ENCODE peak calls at places on chromosomes 1 and 21, in ten cellular contexts. Q is left ventricle myocardium inferior; U is stimulated activated CD4-positive, alpha-beta T cell treated with anti-CD3 and anti-CD28 coated beads, Interleukin-4, amount 100 ng/mL, for 24 hours; I is stimulated activated CD8-positive, alpha-beta memory T cell treated with anti-CD3 and anti-CD28 coated beads, Interleukin-15, amount 100 ng/mL, for 24 hours; H is cardiac fibroblast; S is IMR-90; L is lower leg skin; N is ELR; F is memory B cell; D is Calu3. B is an unnamed sample.

GRCh38 chr1:178774263-178774662 is 49.2 kb downstream of the RALGPS2 start:
- DNase-seq in Q (no peak), U (no peak), I (no peak), H (peak), S (peak), L (no peak), N (peak), F (no peak), D (no peak), B (no peak)

GRCh38 chr1:21707086-21707840 is 38.1 kb upstream of the RAP1GAP start:
- DNase-seq in Q (no peak), U (no peak), I (no peak), H (no peak), S (peak), L (no peak), N (no peak), F (no peak), D (no peak), B (no peak)

GRCh38 chr1:172815740-172816139 is 156.8 kb downstream of the FASLG start:
- DNase-seq in Q (no peak), U (no peak), I (no peak), H (peak), S (peak), L (no peak), N (no peak), F (no peak), D (no peak), B (no peak)

GRCh38 chr1:1832820-1833219 is 54.5 kb upstream of the NADK start:
- DNase-seq in Q (no peak), U (no peak), I (no peak), H (no peak), S (peak), L (no peak), N (peak), F (no peak), D (no peak), B (no peak)

GRCh38 chr1:167881069-167881468 is 32.9 kb downstream of the ADCY10 start:
- DNase-seq in Q (no peak), U (no peak), I (no peak), H (peak), S (peak), L (no peak), N (peak), F (no peak), D (no peak), B (no peak)

GRCh38 chr21:18155508-18156193 is 89.0 kb upstream of the CHODL start:
- DNase-seq in Q (no peak), U (no peak), I (no peak), H (peak), S (no peak), L (no peak), N (no peak), F (no peak), D (no peak), B (no peak)

GRCh38 chr1:16248603-16249534 is 11.9 kb upstream of the CPLANE2 start:
- DNase-seq in Q (peak), U (no peak), I (no peak), H (peak), S (peak), L (peak), N (peak), F (no peak), D (peak), B (no peak)

GRCh38 chr1:212838145-212838544 is 9.3 kb downstream of the SPATA45 start:
- DNase-seq in Q (no peak), U (no peak), I (no peak), H (no peak), S (no peak), L (no peak), N (no peak), F (no peak), D (peak), B (no peak)

GRCh38 chr21:43865471-43866181 is 603 bp downstream of the AGPAT3 start:
- DNase-seq in Q (peak), U (peak), I (peak), H (peak), S (peak), L (no peak), N (peak), F (peak), D (peak), B (peak)

GRCh38 chr1:71796044-71796443 is 486.3 kb downstream of the NEGR1 start:
- DNase-seq in Q (no peak), U (no peak), I (no peak), H (no peak), S (no peak), L (no peak), N (no peak), F (no peak), D (peak), B (no peak)

GRCh38 chr1:162548170-162548569 is 13.4 kb upstream of the UAP1 start:
- DNase-seq in Q (peak), U (no peak), I (no peak), H (peak), S (peak), L (peak), N (peak), F (no peak), D (no peak), B (no peak)

GRCh38 chr1:53693773-53694717 is 44.9 kb downstream of the GLIS1 start:
- DNase-seq in Q (no peak), U (no peak), I (no peak), H (no peak), S (peak), L (no peak), N (peak), F (no peak), D (no peak), B (no peak)

GRCh38 chr1:224730540-224730939 is 114.4 kb downstream of the CNIH3 start:
- DNase-seq in Q (no peak), U (no peak), I (no peak), H (no peak), S (no peak), L (no peak), N (no peak), F (no peak), D (no peak), B (no peak)

GRCh38 chr1:42320689-42321088 is 14.3 kb downstream of the FOXJ3 start:
- DNase-seq in Q (no peak), U (no peak), I (no peak), H (no peak), S (no peak), L (no peak), N (no peak), F (no peak), D (no peak), B (no peak)

GRCh38 chr1:9892563-9893528 is 17.2 kb downstream of the CTNNBIP1 start:
- DNase-seq in Q (no peak), U (no peak), I (no peak), H (peak), S (peak), L (peak), N (peak), F (no peak), D (peak), B (no peak)

GRCh38 chr1:117826551-117827078 is 102.8 kb downstream of the GDAP2 start:
- DNase-seq in Q (peak), U (no peak), I (no peak), H (peak), S (peak), L (peak), N (peak), F (no peak), D (peak), B (no peak)

GRCh38 chr1:212218911-212219310 is 66.3 kb upstream of the PPP2R5A start:
- DNase-seq in Q (no peak), U (peak), I (no peak), H (peak), S (peak), L (no peak), N (peak), F (no peak), D (no peak), B (no peak)